ENCODE peak calls at places on chromosomes 7 and 10, in eight cellular contexts. B is fibroblast of lung, J is pancreas, M is ascending aorta, R is neuronal stem cell, X is DND-41, F is keratinocyte, T is heart right ventricle. H is an unnamed sample. For H3K36me3 and H3K27me3, the result is how much of the 10 kb centered on the place peaks cover.

GRCh38 chr10:3165196-3165595 is 7.4 kb downstream of the PITRM1 start:
- DNase-seq in B (no peak), M (no peak), R (no peak), T (no peak), X (no peak), J (no peak), F (no peak), H (no peak)

GRCh38 chr7:22724861-22725260 is 2.1 kb upstream of the IL6 start:
- DNase-seq in M (no peak), B (no peak), T (no peak), F (no peak), R (no peak), J (no peak), X (no peak), H (no peak)

GRCh38 chr10:71569775-71570588 is 149.6 kb downstream of the C10orf105 start:
- DNase-seq in X (peak), J (peak), M (no peak), B (peak), F (peak), R (peak), T (peak), H (peak)

GRCh38 chr10:126161691-126162090 is 226.6 kb downstream of the ADAM12 start:
- DNase-seq in B (no peak), F (no peak), J (no peak), M (no peak), X (no peak), R (no peak), T (no peak), H (no peak)

GRCh38 chr7:684416-684815 is 42.1 kb upstream of the DNAAF5 start:
- DNase-seq in B (no peak), F (no peak), J (no peak), M (no peak), T (no peak), R (no peak), X (no peak), H (no peak)

GRCh38 chr7:34735526-34735925 is 77.5 kb downstream of the NPSR1 start:
- DNase-seq in X (no peak), J (no peak), F (no peak), M (no peak), R (no peak), T (no peak), B (no peak), H (no peak)

GRCh38 chr7:55592492-55592891 is 20.2 kb upstream of the VOPP1 start:
- DNase-seq in X (no peak), R (no peak), F (no peak), T (no peak), B (no peak), J (no peak), M (no peak), H (no peak)

GRCh38 chr7:123745437-123745836 is 3.4 kb downstream of the WASL start:
- DNase-seq in X (no peak), F (no peak), R (no peak), B (no peak), M (no peak), T (no peak), J (no peak), H (no peak)

GRCh38 chr10:47024399-47025252 is 113.4 kb downstream of the PTPN20 start:
- DNase-seq in M (no peak), F (peak), X (peak), B (peak), R (peak), J (peak), T (no peak), H (no peak)

GRCh38 chr7:2732388-2732787 is 44.4 kb downstream of the AMZ1 start:
- DNase-seq in T (no peak), F (no peak), M (no peak), J (no peak), R (no peak), B (no peak), X (no peak), H (no peak)

GRCh38 chr7:80630611-80631010 is 7.8 kb upstream of the CD36 start:
- DNase-seq in R (no peak), J (no peak), F (no peak), M (no peak), T (no peak), B (peak), X (no peak), H (no peak)

GRCh38 chr7:97078023-97078988 is 39.2 kb upstream of the SDHAF3 start:
- DNase-seq in F (no peak), R (no peak), J (no peak), M (no peak), B (no peak), T (no peak), X (no peak), H (no peak)

GRCh38 chr7:134327896-134328295 is 11.2 kb upstream of the SLC35B4 start:
- DNase-seq in X (peak), T (no peak), R (peak), J (no peak), B (peak), M (no peak), F (no peak), H (no peak)

GRCh38 chr10:6721480-6721879 is 141.4 kb upstream of the PRKCQ start:
- DNase-seq in M (no peak), T (peak), B (peak), F (peak), J (no peak), X (no peak), R (no peak), H (no peak)

GRCh38 chr10:12418000-12418399 is 68.7 kb downstream of the CAMK1D start:
- DNase-seq in T (no peak), F (no peak), X (no peak), R (no peak), J (no peak), B (peak), M (no peak), H (peak)

GRCh38 chr10:21021843-21022594 is 124.9 kb upstream of the NEBL start:
- DNase-seq in X (no peak), J (no peak), B (no peak), F (no peak), T (no peak), M (no peak), R (no peak), H (no peak)

GRCh38 chr7:147182859-147183258 is 1066.3 kb downstream of the CNTNAP2 start:
- DNase-seq in R (no peak), B (peak), M (no peak), X (no peak), T (no peak), F (no peak), J (no peak), H (no peak)

GRCh38 chr10:103739039-103739764 is 116.2 kb downstream of the SH3PXD2A start:
- DNase-seq in F (no peak), B (peak), T (peak), M (no peak), J (no peak), X (no peak), R (peak), H (no peak)

GRCh38 chr7:132575336-132575986 is 809 bp downstream of the PLXNA4 start:
- DNase-seq in F (no peak), B (peak), R (no peak), T (peak), M (no peak), J (no peak), X (no peak), H (no peak)

GRCh38 chr10:131094406-131095108 is 217.0 kb downstream of the TCERG1L start:
- DNase-seq in J (no peak), X (no peak), T (no peak), R (no peak), B (peak), F (no peak), M (no peak), H (no peak)

GRCh38 chr10:2978574-2979266 is 88.6 kb upstream of the PFKP start:
- DNase-seq in T (no peak), R (no peak), B (no peak), M (no peak), X (no peak), J (no peak), F (no peak), H (no peak)

GRCh38 chr7:50621206-50621605 is 56.0 kb upstream of the DDC start:
- DNase-seq in X (no peak), J (no peak), F (no peak), B (no peak), T (no peak), R (no peak), M (no peak), H (no peak)
- H3K36me3 ChIP-seq in X (under half), J (under half), F (under half), B (under half), T (under half), R (under half), M (under half), H (under half)

GRCh38 chr7:127392182-127392565 is 334 bp downstream of the ZNF800 start:
- DNase-seq in F (no peak), J (peak), M (no peak), T (peak), B (peak), R (no peak), X (peak), H (peak)
- H3K27me3 ChIP-seq in F (under half), J (under half), M (under half), T (under half), B (under half), R (under half), X (under half), H (under half)

GRCh38 chr10:100999742-101000601 is at the start of gene LZTS2:
- DNase-seq in R (no peak), X (no peak), B (peak), J (no peak), M (no peak), F (no peak), T (no peak), H (no peak)
- H3K36me3 ChIP-seq in R (under half), X (under half), B (under half), J (under half), M (under half), F (under half), T (under half), H (under half)

GRCh38 chr7:155802291-155802690 is 10.0 kb downstream of the SHH start:
- DNase-seq in X (no peak), B (no peak), R (no peak), T (no peak), J (no peak), F (no peak), M (no peak), H (no peak)
- H3K27me3 ChIP-seq in X (under half), B (under half), R (under half), T (under half), J (under half), F (half or more), M (under half), H (under half)

GRCh38 chr7:152140067-152140466 is 114.6 kb downstream of the GALNT11 start:
- DNase-seq in R (no peak), X (no peak), J (no peak), F (no peak), B (no peak), M (no peak), T (no peak), H (no peak)
- H3K36me3 ChIP-seq in R (under half), X (half or more), J (under half), F (under half), B (under half), M (half or more), T (half or more), H (under half)